ENCODE peak calls at places on chromosomes 16 and 17, in six cellular contexts. E is CD8-positive, alpha-beta T cell; I is cardiac muscle cell; B is CD4-positive, CD25-positive, alpha-beta regulatory T cell; Z is small intestine; N is effector memory CD4-positive, alpha-beta T cell. J is an unnamed sample.

GRCh38 chr16:29736112-29736511 is 9.7 kb downstream of the C16orf54 start:
- DNase-seq in Z (no peak), E (no peak), N (no peak), B (no peak), I (no peak), J (no peak)

GRCh38 chr17:21388944-21389343 is 12.8 kb downstream of the KCNJ12 start:
- DNase-seq in E (no peak), I (no peak), Z (no peak), B (no peak), N (no peak), J (no peak)

GRCh38 chr16:57016831-57017230 is 27.5 kb downstream of the NLRC5 start:
- DNase-seq in N (no peak), B (no peak), E (no peak), Z (no peak), I (no peak), J (no peak)

GRCh38 chr17:32349503-32349853 is 479 bp upstream of the ZNF207 start:
- DNase-seq in Z (no peak), E (peak; percentile 18), N (no peak), B (no peak), I (no peak), J (no peak)

GRCh38 chr16:66660422-66661209 is 35.9 kb downstream of the CMTM4 start:
- DNase-seq in Z (peak; percentile 13), I (peak; percentile 89), B (no peak), E (no peak), N (no peak), J (peak; percentile 40)

GRCh38 chr16:66984902-66985311 is 3.5 kb upstream of the CES4A start:
- DNase-seq in I (no peak), N (no peak), Z (no peak), E (no peak), B (no peak), J (no peak)

GRCh38 chr17:42279776-42280630 is 3.8 kb upstream of the STAT5B start:
- DNase-seq in N (no peak), Z (no peak), I (no peak), B (no peak), E (no peak), J (no peak)

GRCh38 chr17:83099570-83100181 is 20.3 kb downstream of the METRNL start:
- DNase-seq in Z (no peak), I (no peak), B (no peak), E (no peak), N (no peak), J (peak; percentile 75)

GRCh38 chr16:19114359-19115147 is 789 bp downstream of the ITPRIPL2 start:
- DNase-seq in Z (peak; percentile 51), I (no peak), B (no peak), N (no peak), E (no peak), J (peak; percentile 81)

GRCh38 chr16:80875616-80876015 is 71.2 kb upstream of the CDYL2 start:
- DNase-seq in E (no peak), N (no peak), I (no peak), B (no peak), Z (peak; percentile 52), J (no peak)

GRCh38 chr17:45719335-45720071 is 64.6 kb upstream of the CRHR1 start:
- DNase-seq in E (no peak), I (peak; percentile 31), Z (peak; percentile 10), B (no peak), N (no peak), J (no peak)

GRCh38 chr16:67917140-67917851 is 14.4 kb downstream of the CTRL start:
- DNase-seq in Z (no peak), I (no peak), B (no peak), E (no peak), N (no peak), J (no peak)

DNA sequence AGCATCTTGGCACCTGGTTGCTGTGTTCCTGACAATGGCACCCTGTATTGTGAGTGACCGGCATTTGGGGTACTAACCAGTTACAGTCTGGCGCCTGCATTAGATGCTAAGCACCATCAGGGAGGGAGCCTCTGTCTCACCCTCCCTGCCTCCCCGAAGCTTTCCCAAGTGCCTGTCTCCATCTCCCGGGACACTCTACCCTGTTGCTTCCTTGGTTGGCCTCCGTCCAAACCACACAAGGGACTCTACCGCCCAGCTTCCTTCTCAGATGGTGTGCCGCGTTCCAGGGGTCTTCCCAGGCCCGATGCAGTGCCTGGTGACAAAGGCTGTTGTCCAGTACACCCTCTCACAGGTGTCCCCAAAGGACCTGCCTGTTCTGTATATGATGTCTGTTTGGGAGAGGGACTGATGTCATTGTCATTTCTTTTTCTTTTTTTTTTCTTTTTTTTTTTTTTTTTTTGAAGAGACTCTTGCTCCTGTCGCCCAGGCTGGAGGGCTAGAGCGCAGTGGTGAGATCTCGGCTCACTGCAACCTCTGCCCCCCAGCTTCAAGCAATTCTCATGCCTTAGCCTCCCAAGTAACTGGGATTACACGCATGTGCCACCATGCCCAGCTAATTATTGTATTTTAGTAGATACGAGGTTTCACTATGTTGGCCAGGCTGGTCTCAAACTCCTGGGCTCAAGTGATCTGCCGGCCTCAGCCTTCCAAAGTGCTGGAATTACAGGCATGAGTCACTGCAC is 6.7 kb downstream of the SNN start:
- DNase-seq in B (no peak), I (no peak), E (no peak), N (no peak), Z (peak; percentile 58), J (no peak)
- H3K4me1 ChIP-seq in B (peaks cover 56% of the 10 kb centered on the region), I (peaks cover 13% of the 10 kb centered on the region), E (peaks cover 50% of the 10 kb centered on the region), N (peaks cover 32% of the 10 kb centered on the region), Z (peaks cover 12% of the 10 kb centered on the region), J (peaks cover 20% of the 10 kb centered on the region)

GRCh38 chr17:47176438-47176837 is 12.7 kb downstream of the CDC27 start:
- DNase-seq in I (no peak), Z (no peak), B (no peak), E (no peak), N (no peak), J (no peak)
- H3K4me1 ChIP-seq in I (peaks cover 22% of the 10 kb centered on the region), Z (peaks cover 4% of the 10 kb centered on the region), B (peaks cover 13% of the 10 kb centered on the region), E (peaks cover 7% of the 10 kb centered on the region), N (peaks cover 3% of the 10 kb centered on the region), J (no peaks in the 10 kb centered on the region)

GRCh38 chr16:13911871-13912270 is 8.1 kb upstream of the ERCC4 start:
- DNase-seq in E (no peak), I (no peak), Z (no peak), B (no peak), N (no peak), J (no peak)

GRCh38 chr16:13915033-13915635 is 4.8 kb upstream of the ERCC4 start:
- DNase-seq in Z (no peak), I (no peak), N (no peak), B (no peak), E (no peak), J (no peak)

GRCh38 chr16:13912891-13913290 is 7.1 kb upstream of the ERCC4 start:
- DNase-seq in I (no peak), Z (no peak), E (no peak), B (no peak), N (no peak), J (no peak)

GRCh38 chr16:13911306-13911705 is 8.6 kb upstream of the ERCC4 start:
- DNase-seq in I (no peak), E (no peak), Z (no peak), N (no peak), B (no peak), J (no peak)

DNA sequence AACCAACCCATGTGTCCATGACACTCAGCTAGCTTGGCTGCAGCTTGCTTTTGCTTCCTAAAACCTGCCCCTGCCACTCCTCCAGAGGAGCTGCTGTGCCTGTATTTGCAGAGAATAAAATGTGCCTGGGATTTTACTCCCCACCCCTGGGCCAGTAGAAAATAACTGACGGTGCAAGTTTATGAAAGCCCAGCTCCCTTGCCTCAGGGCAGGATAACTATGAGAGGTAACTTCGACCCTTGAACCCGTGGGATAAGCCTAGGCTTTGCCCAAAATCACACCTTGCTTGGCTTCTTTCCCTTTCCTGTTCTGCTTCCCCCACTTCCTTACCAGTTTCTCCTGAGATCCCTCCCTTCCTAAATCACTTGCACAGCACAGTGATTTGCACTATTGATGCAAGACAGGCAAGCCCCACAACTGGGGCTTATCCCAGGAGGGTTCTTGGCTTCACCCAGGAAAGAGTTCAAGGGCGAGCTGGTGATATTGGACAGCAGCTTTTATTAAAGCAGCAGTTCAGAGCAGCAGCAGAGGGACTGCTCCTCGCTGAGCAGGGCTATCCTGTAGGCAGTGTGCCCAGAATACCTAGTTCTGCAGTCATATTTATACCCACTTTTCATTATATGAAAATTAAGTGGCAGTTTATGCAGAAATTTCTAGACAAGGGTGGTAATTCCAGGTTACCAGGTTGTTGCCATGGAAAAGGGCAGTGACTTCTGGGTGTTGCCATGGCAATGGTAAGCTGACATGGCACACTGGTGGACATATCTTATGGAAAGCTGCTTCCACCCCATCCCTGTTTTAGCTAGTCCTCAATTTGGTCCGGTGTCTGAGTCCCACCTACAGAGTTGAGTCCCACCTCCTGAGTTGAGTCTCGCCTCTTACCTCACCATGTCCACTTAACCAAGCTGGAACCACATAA is 6.3 kb upstream of the ERCC4 start:
- DNase-seq in N (no peak), E (no peak), Z (no peak), I (no peak), B (no peak), J (peak; percentile 5)
- H3K4me1 ChIP-seq in N (no peaks in the 10 kb centered on the region), E (no peaks in the 10 kb centered on the region), Z (no peaks in the 10 kb centered on the region), I (no peaks in the 10 kb centered on the region), B (no peaks in the 10 kb centered on the region), J (peaks cover 4% of the 10 kb centered on the region)

GRCh38 chr17:47686661-47687327 is 7.2 kb upstream of the TBKBP1 start:
- DNase-seq in I (no peak), N (no peak), Z (no peak), B (no peak), E (no peak), J (no peak)
- H3K4me1 ChIP-seq in I (no peaks in the 10 kb centered on the region), N (no peaks in the 10 kb centered on the region), Z (no peaks in the 10 kb centered on the region), B (no peaks in the 10 kb centered on the region), E (no peaks in the 10 kb centered on the region), J (no peaks in the 10 kb centered on the region)

GRCh38 chr17:72518333-72518732 is 397.5 kb downstream of the SOX9 start:
- DNase-seq in N (no peak), Z (no peak), E (no peak), I (no peak), B (no peak), J (no peak)
- H3K4me1 ChIP-seq in N (no peaks in the 10 kb centered on the region), Z (no peaks in the 10 kb centered on the region), E (no peaks in the 10 kb centered on the region), I (peaks cover 22% of the 10 kb centered on the region), B (no peaks in the 10 kb centered on the region), J (peaks cover 25% of the 10 kb centered on the region)

GRCh38 chr17:40458851-40459482 is 15.7 kb downstream of the IGFBP4 start:
- DNase-seq in E (no peak), I (no peak), Z (no peak), B (no peak), N (no peak), J (no peak)
- H3K4me1 ChIP-seq in E (no peaks in the 10 kb centered on the region), I (peaks cover 49% of the 10 kb centered on the region), Z (no peaks in the 10 kb centered on the region), B (no peaks in the 10 kb centered on the region), N (no peaks in the 10 kb centered on the region), J (no peaks in the 10 kb centered on the region)

DNA sequence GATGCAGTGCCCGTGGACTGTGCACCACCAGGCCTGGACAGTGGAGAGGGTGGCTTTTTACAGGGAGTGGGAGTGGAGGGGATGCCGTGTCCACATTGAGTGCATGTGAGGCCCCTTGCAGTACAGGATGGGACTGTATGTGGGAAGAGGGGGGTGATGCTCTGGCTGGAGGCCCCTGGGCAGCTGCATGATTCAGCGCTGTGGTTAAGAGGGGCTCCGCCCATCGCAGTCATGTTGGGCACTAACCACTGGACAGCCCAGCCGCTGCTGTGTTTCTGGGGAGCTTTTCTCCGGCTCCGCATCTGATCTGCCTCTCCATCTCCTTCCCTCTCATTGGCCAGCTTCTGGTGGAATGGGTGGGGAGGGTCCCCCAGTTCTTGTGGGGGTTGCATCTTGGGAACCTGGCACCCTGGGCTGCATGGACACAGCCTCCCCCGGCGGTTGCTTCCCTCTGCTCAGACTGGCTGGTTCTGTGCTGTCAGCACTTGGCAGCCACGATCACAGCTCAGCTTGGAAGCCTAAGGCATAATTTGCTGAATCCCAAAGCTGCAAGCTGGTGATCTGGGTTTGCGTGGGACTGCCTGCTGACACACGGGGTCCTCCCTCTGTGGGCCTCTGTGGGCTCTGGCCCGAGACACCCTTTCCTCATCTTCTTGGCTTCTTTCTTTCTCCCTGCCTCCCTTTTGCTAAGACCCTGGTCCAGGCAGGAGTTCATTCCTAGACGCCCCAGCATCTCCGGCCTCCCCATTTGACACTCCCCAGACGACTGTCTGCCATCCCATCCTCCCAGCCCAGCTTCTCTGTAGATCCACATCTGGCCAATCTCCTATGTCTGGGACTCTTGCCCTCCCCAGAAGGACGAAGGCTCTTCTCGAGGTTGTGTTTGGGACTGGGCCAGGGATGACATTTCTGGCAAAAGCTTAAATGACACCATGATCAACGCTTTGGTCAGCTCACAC is 168.3 kb downstream of the SEC14L1 start:
- DNase-seq in N (no peak), I (no peak), E (no peak), B (no peak), Z (no peak), J (no peak)
- H3K4me1 ChIP-seq in N (no peaks in the 10 kb centered on the region), I (peaks cover 15% of the 10 kb centered on the region), E (no peaks in the 10 kb centered on the region), B (no peaks in the 10 kb centered on the region), Z (peaks cover 3% of the 10 kb centered on the region), J (peaks cover 43% of the 10 kb centered on the region)

J was measured in mucosa of descending colon.